ENCODE peak calls at places on chromosomes 12 and 14, in six cellular contexts. One of them, this sample, is unnamed.

GRCh38 chr12:47419500-47419899 is 286.3 kb downstream of the RPAP3 start:
- DNase-seq in CD8-positive, alpha-beta memory T cell: no peak
- DNase-seq in aorta: no peak
- DNase-seq in right lobe of liver: no peak
- DNase-seq in A549: no peak
- DNase-seq in colonic mucosa: no peak
- DNase-seq in this sample: no peak

GRCh38 chr12:19912996-19913395 is 455.3 kb upstream of the PDE3A start:
- DNase-seq in CD8-positive, alpha-beta memory T cell: no peak
- DNase-seq in aorta: no peak
- DNase-seq in right lobe of liver: peak; percentile 73
- DNase-seq in A549: no peak
- DNase-seq in colonic mucosa: peak; percentile 66
- DNase-seq in this sample: no peak

GRCh38 chr12:65900912-65901672 is 76.8 kb downstream of the HMGA2 start:
- DNase-seq in CD8-positive, alpha-beta memory T cell: no peak
- DNase-seq in aorta: no peak
- DNase-seq in right lobe of liver: no peak
- DNase-seq in A549: no peak
- DNase-seq in colonic mucosa: no peak
- DNase-seq in this sample: no peak

GRCh38 chr14:99976681-99977080 is 88.5 kb upstream of the EVL start:
- DNase-seq in CD8-positive, alpha-beta memory T cell: no peak
- DNase-seq in aorta: no peak
- DNase-seq in right lobe of liver: no peak
- DNase-seq in A549: no peak
- DNase-seq in colonic mucosa: no peak
- DNase-seq in this sample: no peak

GRCh38 chr12:51323317-51323960 is 535 bp downstream of the BIN2 start:
- DNase-seq in CD8-positive, alpha-beta memory T cell: peak; percentile 71
- DNase-seq in aorta: no peak
- DNase-seq in right lobe of liver: no peak
- DNase-seq in A549: no peak
- DNase-seq in colonic mucosa: no peak
- DNase-seq in this sample: no peak

GRCh38 chr14:52995998-52996397 is 45.1 kb upstream of the FERMT2 start:
- DNase-seq in CD8-positive, alpha-beta memory T cell: no peak
- DNase-seq in aorta: no peak
- DNase-seq in right lobe of liver: no peak
- DNase-seq in A549: no peak
- DNase-seq in colonic mucosa: no peak
- DNase-seq in this sample: no peak

GRCh38 chr14:30990766-30991165 is 34.7 kb upstream of the AP4S1 start:
- DNase-seq in CD8-positive, alpha-beta memory T cell: no peak
- DNase-seq in aorta: no peak
- DNase-seq in right lobe of liver: no peak
- DNase-seq in A549: no peak
- DNase-seq in colonic mucosa: no peak
- DNase-seq in this sample: no peak

GRCh38 chr12:115771065-115771464 is 506.4 kb downstream of the MED13L start:
- DNase-seq in CD8-positive, alpha-beta memory T cell: no peak
- DNase-seq in aorta: no peak
- DNase-seq in right lobe of liver: no peak
- DNase-seq in A549: peak; percentile 51
- DNase-seq in colonic mucosa: peak; percentile 32
- DNase-seq in this sample: no peak

GRCh38 chr12:56684745-56685369 is 3.2 kb downstream of the PTGES3 start:
- DNase-seq in CD8-positive, alpha-beta memory T cell: no peak
- DNase-seq in aorta: peak; percentile 17
- DNase-seq in right lobe of liver: no peak
- DNase-seq in A549: peak; percentile 25
- DNase-seq in colonic mucosa: no peak
- DNase-seq in this sample: no peak

GRCh38 chr12:66741919-66742318 is 63.0 kb upstream of the GRIP1 start:
- DNase-seq in CD8-positive, alpha-beta memory T cell: no peak
- DNase-seq in aorta: no peak
- DNase-seq in right lobe of liver: no peak
- DNase-seq in A549: no peak
- DNase-seq in colonic mucosa: no peak
- DNase-seq in this sample: no peak

GRCh38 chr12:8681129-8681902 is 16.5 kb upstream of the RIMKLB start:
- DNase-seq in CD8-positive, alpha-beta memory T cell: no peak
- DNase-seq in aorta: no peak
- DNase-seq in right lobe of liver: no peak
- DNase-seq in A549: peak; percentile 52
- DNase-seq in colonic mucosa: no peak
- DNase-seq in this sample: no peak

GRCh38 chr14:104802913-104803184 is 1.9 kb downstream of the ZBTB42 start:
- DNase-seq in CD8-positive, alpha-beta memory T cell: no peak
- DNase-seq in aorta: no peak
- DNase-seq in right lobe of liver: no peak
- DNase-seq in A549: no peak
- DNase-seq in colonic mucosa: no peak
- DNase-seq in this sample: no peak

GRCh38 chr12:41011939-41012338 is 176.2 kb upstream of the PDZRN4 start:
- DNase-seq in CD8-positive, alpha-beta memory T cell: no peak
- DNase-seq in aorta: no peak
- DNase-seq in right lobe of liver: no peak
- DNase-seq in A549: peak; percentile 16
- DNase-seq in colonic mucosa: no peak
- DNase-seq in this sample: no peak

GRCh38 chr12:105090361-105090760 is 6.1 kb upstream of the ALDH1L2 start:
- DNase-seq in CD8-positive, alpha-beta memory T cell: no peak
- DNase-seq in aorta: no peak
- DNase-seq in right lobe of liver: no peak
- DNase-seq in A549: no peak
- DNase-seq in colonic mucosa: no peak
- DNase-seq in this sample: no peak

GRCh38 chr12:52844386-52844785 is 4.4 kb downstream of the KRT78 start:
- DNase-seq in CD8-positive, alpha-beta memory T cell: no peak
- DNase-seq in aorta: peak; percentile 73
- DNase-seq in right lobe of liver: no peak
- DNase-seq in A549: no peak
- DNase-seq in colonic mucosa: no peak
- DNase-seq in this sample: no peak

GRCh38 chr14:75469606-75470237 is 41.9 kb downstream of the JDP2 start:
- DNase-seq in CD8-positive, alpha-beta memory T cell: no peak
- DNase-seq in aorta: peak; percentile 91
- DNase-seq in right lobe of liver: peak; percentile 82
- DNase-seq in A549: no peak
- DNase-seq in colonic mucosa: peak; percentile 84
- DNase-seq in this sample: peak; percentile 89

GRCh38 chr12:4960030-4960429 is 50.3 kb downstream of the KCNA1 start:
- DNase-seq in CD8-positive, alpha-beta memory T cell: no peak
- DNase-seq in aorta: no peak
- DNase-seq in right lobe of liver: no peak
- DNase-seq in A549: peak; percentile 17
- DNase-seq in colonic mucosa: no peak
- DNase-seq in this sample: no peak

GRCh38 chr12:27861428-27862167 is 81.6 kb upstream of the MANSC4 start:
- DNase-seq in CD8-positive, alpha-beta memory T cell: no peak
- DNase-seq in aorta: no peak
- DNase-seq in right lobe of liver: no peak
- DNase-seq in A549: no peak
- DNase-seq in colonic mucosa: peak; percentile 45
- DNase-seq in this sample: no peak

GRCh38 chr12:57793920-57794319 is 11.3 kb downstream of the TSFM start:
- DNase-seq in CD8-positive, alpha-beta memory T cell: no peak
- DNase-seq in aorta: no peak
- DNase-seq in right lobe of liver: no peak
- DNase-seq in A549: no peak
- DNase-seq in colonic mucosa: no peak
- DNase-seq in this sample: no peak

DNA sequence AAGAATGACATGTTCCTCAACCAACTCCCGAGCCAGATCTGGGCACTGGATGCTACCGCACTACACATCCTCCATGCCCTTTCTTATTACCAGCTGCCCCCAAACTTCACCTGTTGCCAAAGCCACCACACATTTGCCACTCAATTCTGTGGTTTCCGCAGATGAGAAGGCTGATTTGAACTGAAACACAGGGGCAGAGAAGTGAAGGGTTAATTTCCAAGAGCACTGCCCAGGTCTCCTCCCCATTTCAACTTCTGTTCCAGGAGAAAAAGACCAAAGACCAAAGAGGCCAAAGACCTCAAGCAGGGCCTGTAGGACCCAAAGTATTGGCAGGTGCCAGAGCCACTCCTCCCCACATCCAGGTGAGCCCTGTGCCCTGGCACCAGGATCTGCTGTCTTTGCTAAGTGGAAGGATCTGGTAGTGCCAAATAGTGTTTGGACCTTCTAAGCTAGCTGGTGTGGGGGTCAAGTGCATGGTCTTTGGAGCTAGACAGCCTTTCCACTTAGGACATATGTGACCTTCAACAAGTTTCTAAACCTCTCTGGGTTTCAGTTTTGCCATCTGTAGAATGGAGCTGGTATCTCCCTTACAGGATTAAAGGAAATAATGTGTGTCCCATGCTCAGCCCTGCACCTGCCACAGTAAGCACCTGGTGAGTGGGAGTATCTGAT is 8.0 kb downstream of the DHRS1 start:
- DNase-seq in CD8-positive, alpha-beta memory T cell: no peak
- DNase-seq in aorta: no peak
- DNase-seq in right lobe of liver: no peak
- DNase-seq in A549: no peak
- DNase-seq in colonic mucosa: no peak
- DNase-seq in this sample: no peak
- H3K4me1 ChIP-seq in CD8-positive, alpha-beta memory T cell: peaks cover 2% of the 10 kb centered on the region
- H3K4me1 ChIP-seq in aorta: no peaks in the 10 kb centered on the region
- H3K4me1 ChIP-seq in right lobe of liver: no peaks in the 10 kb centered on the region
- H3K4me1 ChIP-seq in A549: no peaks in the 10 kb centered on the region
- H3K4me1 ChIP-seq in colonic mucosa: peaks cover under 1% of the 10 kb centered on the region
- H3K4me1 ChIP-seq in this sample: peaks cover 2% of the 10 kb centered on the region

DNA sequence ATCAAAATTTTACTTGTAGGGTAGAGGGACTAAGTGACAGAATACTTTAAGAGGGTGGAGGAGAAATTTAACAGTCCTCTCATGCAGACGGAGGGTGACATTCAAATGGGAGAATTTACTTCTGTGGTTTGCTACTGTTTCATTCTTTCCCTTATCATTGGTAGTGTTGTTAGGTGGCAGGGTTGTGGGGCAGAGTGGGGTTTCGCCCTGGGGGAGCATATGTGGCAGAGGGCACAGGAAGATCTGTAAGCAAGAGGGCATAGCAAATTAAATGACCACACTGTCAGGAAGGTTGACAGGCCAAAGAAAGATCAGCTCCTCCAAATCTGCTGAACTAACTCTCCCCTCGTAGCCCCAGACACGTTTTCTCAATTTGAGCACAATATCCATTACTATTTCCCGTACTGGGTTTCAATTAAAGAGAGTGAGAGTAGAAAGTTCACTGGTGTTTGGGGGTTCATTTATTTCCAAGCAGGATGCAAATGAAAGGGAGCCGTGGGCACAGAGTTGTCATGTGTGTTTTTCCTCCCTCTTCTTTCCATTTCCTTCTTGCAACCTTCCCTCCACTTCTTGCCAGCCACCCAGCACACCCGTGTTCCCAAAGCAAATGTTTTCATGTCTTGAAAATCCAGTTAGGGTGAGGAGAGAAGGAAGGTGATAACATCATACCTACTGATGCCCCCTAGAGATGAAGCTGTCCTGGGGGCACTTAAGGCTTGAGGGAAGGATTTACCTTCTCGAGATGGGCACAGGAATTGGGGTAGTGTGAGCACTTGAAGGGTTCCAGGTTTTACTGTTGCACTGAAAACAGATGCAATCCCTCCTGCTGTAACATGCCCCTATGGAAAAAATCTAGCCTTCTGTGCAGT is 6.5 kb upstream of the TBX3 start:
- DNase-seq in CD8-positive, alpha-beta memory T cell: no peak
- DNase-seq in aorta: no peak
- DNase-seq in right lobe of liver: no peak
- DNase-seq in A549: no peak
- DNase-seq in colonic mucosa: no peak
- DNase-seq in this sample: no peak
- H3K4me1 ChIP-seq in CD8-positive, alpha-beta memory T cell: no peaks in the 10 kb centered on the region
- H3K4me1 ChIP-seq in aorta: no peaks in the 10 kb centered on the region
- H3K4me1 ChIP-seq in right lobe of liver: no peaks in the 10 kb centered on the region
- H3K4me1 ChIP-seq in A549: peaks cover under 1% of the 10 kb centered on the region
- H3K4me1 ChIP-seq in colonic mucosa: no peaks in the 10 kb centered on the region
- H3K4me1 ChIP-seq in this sample: no peaks in the 10 kb centered on the region

DNA sequence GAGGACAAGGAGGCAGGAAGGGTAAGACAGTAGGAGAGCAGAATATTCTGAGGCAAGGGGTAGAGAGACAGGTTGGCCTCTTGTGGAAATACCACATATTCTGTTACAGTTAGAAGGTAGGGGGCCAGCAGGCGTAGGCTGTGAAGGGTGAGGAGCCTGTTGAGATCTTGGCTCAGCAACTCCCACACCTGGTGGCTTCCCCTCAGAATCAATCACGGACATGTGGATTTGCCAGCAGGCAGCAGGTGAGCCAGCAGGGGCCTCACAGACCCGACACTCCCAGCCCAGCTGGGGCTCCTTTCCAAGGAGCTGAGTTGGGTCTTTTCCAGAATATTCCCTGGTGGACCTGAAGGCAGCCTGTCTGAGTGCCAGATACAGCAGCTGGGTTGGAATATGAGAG is 150.0 kb upstream of the CRY1 start:
- DNase-seq in CD8-positive, alpha-beta memory T cell: no peak
- DNase-seq in aorta: no peak
- DNase-seq in right lobe of liver: no peak
- DNase-seq in A549: no peak
- DNase-seq in colonic mucosa: no peak
- DNase-seq in this sample: no peak
- H3K4me1 ChIP-seq in CD8-positive, alpha-beta memory T cell: no peaks in the 10 kb centered on the region
- H3K4me1 ChIP-seq in aorta: no peaks in the 10 kb centered on the region
- H3K4me1 ChIP-seq in right lobe of liver: no peaks in the 10 kb centered on the region
- H3K4me1 ChIP-seq in A549: no peaks in the 10 kb centered on the region
- H3K4me1 ChIP-seq in colonic mucosa: no peaks in the 10 kb centered on the region
- H3K4me1 ChIP-seq in this sample: no peaks in the 10 kb centered on the region

GRCh38 chr12:109334887-109335286 is 12.8 kb upstream of the MYO1H start:
- DNase-seq in CD8-positive, alpha-beta memory T cell: no peak
- DNase-seq in aorta: no peak
- DNase-seq in right lobe of liver: no peak
- DNase-seq in A549: no peak
- DNase-seq in colonic mucosa: no peak
- DNase-seq in this sample: no peak

GRCh38 chr12:109330282-109330681 is 17.4 kb upstream of the MYO1H start:
- DNase-seq in CD8-positive, alpha-beta memory T cell: no peak
- DNase-seq in aorta: no peak
- DNase-seq in right lobe of liver: no peak
- DNase-seq in A549: no peak
- DNase-seq in colonic mucosa: no peak
- DNase-seq in this sample: no peak

GRCh38 chr12:109331546-109331945 is 16.2 kb upstream of the MYO1H start:
- DNase-seq in CD8-positive, alpha-beta memory T cell: no peak
- DNase-seq in aorta: no peak
- DNase-seq in right lobe of liver: no peak
- DNase-seq in A549: no peak
- DNase-seq in colonic mucosa: no peak
- DNase-seq in this sample: no peak

GRCh38 chr12:109329710-109330109 is 18.0 kb upstream of the MYO1H start:
- DNase-seq in CD8-positive, alpha-beta memory T cell: no peak
- DNase-seq in aorta: no peak
- DNase-seq in right lobe of liver: no peak
- DNase-seq in A549: no peak
- DNase-seq in colonic mucosa: no peak
- DNase-seq in this sample: no peak

DNA sequence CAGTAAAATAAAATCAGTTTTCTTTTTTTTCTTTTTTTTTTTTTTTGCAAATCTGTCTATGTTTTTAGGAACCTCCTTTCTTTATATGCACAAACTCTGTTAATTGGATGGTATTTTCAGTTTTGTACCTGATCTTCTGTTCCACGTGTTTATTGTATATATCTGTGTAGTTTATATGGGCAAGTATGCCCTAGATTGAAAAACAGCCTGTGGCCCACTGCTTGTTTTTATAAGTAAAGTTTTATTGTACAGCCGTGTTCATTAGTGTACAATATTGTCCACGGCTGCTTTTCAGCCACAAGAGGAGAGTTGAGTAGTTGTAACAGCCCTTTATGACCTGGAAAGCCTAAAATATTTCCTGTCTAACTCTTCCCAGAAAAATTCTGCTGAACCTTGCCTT is 18.7 kb upstream of the MYO1H start:
- DNase-seq in CD8-positive, alpha-beta memory T cell: no peak
- DNase-seq in aorta: no peak
- DNase-seq in right lobe of liver: no peak
- DNase-seq in A549: no peak
- DNase-seq in colonic mucosa: no peak
- DNase-seq in this sample: no peak
- H3K4me1 ChIP-seq in CD8-positive, alpha-beta memory T cell: no peaks in the 10 kb centered on the region
- H3K4me1 ChIP-seq in aorta: no peaks in the 10 kb centered on the region
- H3K4me1 ChIP-seq in right lobe of liver: no peaks in the 10 kb centered on the region
- H3K4me1 ChIP-seq in A549: no peaks in the 10 kb centered on the region
- H3K4me1 ChIP-seq in colonic mucosa: no peaks in the 10 kb centered on the region
- H3K4me1 ChIP-seq in this sample: no peaks in the 10 kb centered on the region